ENCODE peak calls at places on chromosomes 13 and 19, in nine cellular contexts. One of them, this sample, is unnamed.

GRCh38 chr19:1001538-1002166 is 1.4 kb downstream of the GRIN3B start:
- DNase-seq in effector CD4-positive, alpha-beta T cell: peak
- DNase-seq in amniotic stem cell: no peak
- DNase-seq in lower leg skin: no peak
- DNase-seq in caudate nucleus: peak
- DNase-seq in DMS79: no peak
- DNase-seq in psoas muscle: no peak
- DNase-seq in cardiac fibroblast: no peak
- DNase-seq in suprapubic skin: peak
- DNase-seq in this sample: no peak

GRCh38 chr19:50565984-50566903 is 2.0 kb downstream of the LRRC4B start:
- DNase-seq in effector CD4-positive, alpha-beta T cell: no peak
- DNase-seq in amniotic stem cell: no peak
- DNase-seq in lower leg skin: no peak
- DNase-seq in caudate nucleus: peak
- DNase-seq in DMS79: no peak
- DNase-seq in psoas muscle: no peak
- DNase-seq in cardiac fibroblast: no peak
- DNase-seq in suprapubic skin: no peak
- DNase-seq in this sample: peak

GRCh38 chr13:99656843-99657506 is 155.7 kb downstream of the TM9SF2 start:
- DNase-seq in effector CD4-positive, alpha-beta T cell: no peak
- DNase-seq in amniotic stem cell: no peak
- DNase-seq in lower leg skin: no peak
- DNase-seq in caudate nucleus: no peak
- DNase-seq in DMS79: no peak
- DNase-seq in psoas muscle: no peak
- DNase-seq in cardiac fibroblast: no peak
- DNase-seq in suprapubic skin: no peak
- DNase-seq in this sample: no peak

GRCh38 chr13:100854091-100854490 is 179.5 kb upstream of the TMTC4 start:
- DNase-seq in effector CD4-positive, alpha-beta T cell: no peak
- DNase-seq in amniotic stem cell: no peak
- DNase-seq in lower leg skin: no peak
- DNase-seq in caudate nucleus: no peak
- DNase-seq in DMS79: no peak
- DNase-seq in psoas muscle: no peak
- DNase-seq in cardiac fibroblast: no peak
- DNase-seq in suprapubic skin: no peak
- DNase-seq in this sample: no peak

GRCh38 chr19:41548954-41549688 is 26.8 kb upstream of the CEACAM21 start:
- DNase-seq in effector CD4-positive, alpha-beta T cell: peak
- DNase-seq in amniotic stem cell: no peak
- DNase-seq in lower leg skin: no peak
- DNase-seq in caudate nucleus: no peak
- DNase-seq in DMS79: no peak
- DNase-seq in psoas muscle: no peak
- DNase-seq in cardiac fibroblast: no peak
- DNase-seq in suprapubic skin: no peak
- DNase-seq in this sample: no peak

GRCh38 chr19:51552996-51553725 is 17.9 kb upstream of the ZNF175 start:
- DNase-seq in effector CD4-positive, alpha-beta T cell: no peak
- DNase-seq in amniotic stem cell: peak
- DNase-seq in lower leg skin: no peak
- DNase-seq in caudate nucleus: peak
- DNase-seq in DMS79: no peak
- DNase-seq in psoas muscle: peak
- DNase-seq in cardiac fibroblast: peak
- DNase-seq in suprapubic skin: no peak
- DNase-seq in this sample: no peak

GRCh38 chr19:31262673-31263308 is 86.4 kb downstream of the TSHZ3 start:
- DNase-seq in effector CD4-positive, alpha-beta T cell: no peak
- DNase-seq in amniotic stem cell: no peak
- DNase-seq in lower leg skin: no peak
- DNase-seq in caudate nucleus: no peak
- DNase-seq in DMS79: no peak
- DNase-seq in psoas muscle: no peak
- DNase-seq in cardiac fibroblast: peak
- DNase-seq in suprapubic skin: no peak
- DNase-seq in this sample: no peak

GRCh38 chr13:99590519-99591011 is 89.3 kb downstream of the TM9SF2 start:
- DNase-seq in effector CD4-positive, alpha-beta T cell: no peak
- DNase-seq in amniotic stem cell: no peak
- DNase-seq in lower leg skin: no peak
- DNase-seq in caudate nucleus: no peak
- DNase-seq in DMS79: no peak
- DNase-seq in psoas muscle: no peak
- DNase-seq in cardiac fibroblast: peak
- DNase-seq in suprapubic skin: no peak
- DNase-seq in this sample: no peak

GRCh38 chr19:31591258-31591657 is 242.0 kb upstream of the TSHZ3 start:
- DNase-seq in effector CD4-positive, alpha-beta T cell: no peak
- DNase-seq in amniotic stem cell: no peak
- DNase-seq in lower leg skin: no peak
- DNase-seq in caudate nucleus: no peak
- DNase-seq in DMS79: no peak
- DNase-seq in psoas muscle: no peak
- DNase-seq in cardiac fibroblast: no peak
- DNase-seq in suprapubic skin: no peak
- DNase-seq in this sample: no peak

GRCh38 chr13:47038196-47038595 is 141.3 kb upstream of the HTR2A start:
- DNase-seq in effector CD4-positive, alpha-beta T cell: no peak
- DNase-seq in amniotic stem cell: no peak
- DNase-seq in lower leg skin: no peak
- DNase-seq in caudate nucleus: no peak
- DNase-seq in DMS79: no peak
- DNase-seq in psoas muscle: no peak
- DNase-seq in cardiac fibroblast: peak
- DNase-seq in suprapubic skin: no peak
- DNase-seq in this sample: no peak

GRCh38 chr13:55361141-55361540 is 1779.6 kb upstream of the PRR20A start:
- DNase-seq in effector CD4-positive, alpha-beta T cell: no peak
- DNase-seq in amniotic stem cell: no peak
- DNase-seq in lower leg skin: no peak
- DNase-seq in caudate nucleus: no peak
- DNase-seq in DMS79: no peak
- DNase-seq in psoas muscle: no peak
- DNase-seq in cardiac fibroblast: no peak
- DNase-seq in suprapubic skin: no peak
- DNase-seq in this sample: no peak

GRCh38 chr13:24905242-24905641 is 141.3 kb downstream of the RNF17 start:
- DNase-seq in effector CD4-positive, alpha-beta T cell: no peak
- DNase-seq in amniotic stem cell: no peak
- DNase-seq in lower leg skin: no peak
- DNase-seq in caudate nucleus: no peak
- DNase-seq in DMS79: no peak
- DNase-seq in psoas muscle: no peak
- DNase-seq in cardiac fibroblast: peak
- DNase-seq in suprapubic skin: no peak
- DNase-seq in this sample: no peak

GRCh38 chr13:52371736-52372247 is 34.2 kb downstream of the THSD1 start:
- DNase-seq in effector CD4-positive, alpha-beta T cell: no peak
- DNase-seq in amniotic stem cell: no peak
- DNase-seq in lower leg skin: no peak
- DNase-seq in caudate nucleus: no peak
- DNase-seq in DMS79: no peak
- DNase-seq in psoas muscle: no peak
- DNase-seq in cardiac fibroblast: peak
- DNase-seq in suprapubic skin: no peak
- DNase-seq in this sample: no peak

GRCh38 chr13:60335531-60335930 is 61.5 kb upstream of the TDRD3 start:
- DNase-seq in effector CD4-positive, alpha-beta T cell: no peak
- DNase-seq in amniotic stem cell: no peak
- DNase-seq in lower leg skin: no peak
- DNase-seq in caudate nucleus: no peak
- DNase-seq in DMS79: no peak
- DNase-seq in psoas muscle: no peak
- DNase-seq in cardiac fibroblast: peak
- DNase-seq in suprapubic skin: no peak
- DNase-seq in this sample: peak

GRCh38 chr19:2680808-2681207 is 21.7 kb downstream of the GNG7 start:
- DNase-seq in effector CD4-positive, alpha-beta T cell: no peak
- DNase-seq in amniotic stem cell: no peak
- DNase-seq in lower leg skin: no peak
- DNase-seq in caudate nucleus: no peak
- DNase-seq in DMS79: no peak
- DNase-seq in psoas muscle: no peak
- DNase-seq in cardiac fibroblast: no peak
- DNase-seq in suprapubic skin: no peak
- DNase-seq in this sample: no peak

GRCh38 chr19:55206664-55207500 is 2.4 kb downstream of the PTPRH start:
- DNase-seq in effector CD4-positive, alpha-beta T cell: no peak
- DNase-seq in amniotic stem cell: peak
- DNase-seq in lower leg skin: peak
- DNase-seq in caudate nucleus: peak
- DNase-seq in DMS79: peak
- DNase-seq in psoas muscle: peak
- DNase-seq in cardiac fibroblast: peak
- DNase-seq in suprapubic skin: peak
- DNase-seq in this sample: peak

GRCh38 chr13:29081036-29081435 is 260.9 kb downstream of the MTUS2 start:
- DNase-seq in effector CD4-positive, alpha-beta T cell: no peak
- DNase-seq in amniotic stem cell: no peak
- DNase-seq in lower leg skin: no peak
- DNase-seq in caudate nucleus: no peak
- DNase-seq in DMS79: no peak
- DNase-seq in psoas muscle: no peak
- DNase-seq in cardiac fibroblast: no peak
- DNase-seq in suprapubic skin: no peak
- DNase-seq in this sample: no peak

GRCh38 chr19:6530385-6531162 is at the start of gene TNFSF9:
- DNase-seq in effector CD4-positive, alpha-beta T cell: peak
- DNase-seq in amniotic stem cell: peak
- DNase-seq in lower leg skin: peak
- DNase-seq in caudate nucleus: peak
- DNase-seq in DMS79: peak
- DNase-seq in psoas muscle: peak
- DNase-seq in cardiac fibroblast: peak
- DNase-seq in suprapubic skin: peak
- DNase-seq in this sample: peak

GRCh38 chr13:109273326-109273751 is 513.0 kb downstream of the IRS2 start:
- DNase-seq in effector CD4-positive, alpha-beta T cell: no peak
- DNase-seq in amniotic stem cell: no peak
- DNase-seq in lower leg skin: no peak
- DNase-seq in caudate nucleus: no peak
- DNase-seq in DMS79: no peak
- DNase-seq in psoas muscle: no peak
- DNase-seq in cardiac fibroblast: peak
- DNase-seq in suprapubic skin: no peak
- DNase-seq in this sample: no peak

GRCh38 chr13:38686635-38687245 is at the start of gene FREM2:
- DNase-seq in effector CD4-positive, alpha-beta T cell: no peak
- DNase-seq in amniotic stem cell: no peak
- DNase-seq in lower leg skin: no peak
- DNase-seq in caudate nucleus: peak
- DNase-seq in DMS79: peak
- DNase-seq in psoas muscle: peak
- DNase-seq in cardiac fibroblast: peak
- DNase-seq in suprapubic skin: no peak
- DNase-seq in this sample: peak

GRCh38 chr13:24716446-24716845 is 36.2 kb downstream of the ATP12A start:
- DNase-seq in effector CD4-positive, alpha-beta T cell: no peak
- DNase-seq in amniotic stem cell: no peak
- DNase-seq in lower leg skin: no peak
- DNase-seq in caudate nucleus: no peak
- DNase-seq in DMS79: no peak
- DNase-seq in psoas muscle: no peak
- DNase-seq in cardiac fibroblast: no peak
- DNase-seq in suprapubic skin: no peak
- DNase-seq in this sample: no peak

GRCh38 chr13:50616101-50616500 is 227.4 kb downstream of the DLEU7 start:
- DNase-seq in effector CD4-positive, alpha-beta T cell: no peak
- DNase-seq in amniotic stem cell: no peak
- DNase-seq in lower leg skin: no peak
- DNase-seq in caudate nucleus: no peak
- DNase-seq in DMS79: no peak
- DNase-seq in psoas muscle: no peak
- DNase-seq in cardiac fibroblast: peak
- DNase-seq in suprapubic skin: no peak
- DNase-seq in this sample: no peak

GRCh38 chr19:13150919-13151604 is 851 bp downstream of the IER2 start:
- DNase-seq in effector CD4-positive, alpha-beta T cell: peak
- DNase-seq in amniotic stem cell: no peak
- DNase-seq in lower leg skin: peak
- DNase-seq in caudate nucleus: no peak
- DNase-seq in DMS79: no peak
- DNase-seq in psoas muscle: no peak
- DNase-seq in cardiac fibroblast: no peak
- DNase-seq in suprapubic skin: peak
- DNase-seq in this sample: no peak

GRCh38 chr13:113584870-113585671 is 518 bp downstream of the TFDP1 start:
- DNase-seq in effector CD4-positive, alpha-beta T cell: no peak
- DNase-seq in amniotic stem cell: no peak
- DNase-seq in lower leg skin: no peak
- DNase-seq in caudate nucleus: no peak
- DNase-seq in DMS79: no peak
- DNase-seq in psoas muscle: no peak
- DNase-seq in cardiac fibroblast: peak
- DNase-seq in suprapubic skin: peak
- DNase-seq in this sample: no peak

GRCh38 chr19:12785431-12786011 is 5.8 kb upstream of the JUNB start:
- DNase-seq in effector CD4-positive, alpha-beta T cell: no peak
- DNase-seq in amniotic stem cell: no peak
- DNase-seq in lower leg skin: peak
- DNase-seq in caudate nucleus: no peak
- DNase-seq in DMS79: no peak
- DNase-seq in psoas muscle: no peak
- DNase-seq in cardiac fibroblast: no peak
- DNase-seq in suprapubic skin: peak
- DNase-seq in this sample: peak

GRCh38 chr13:109668433-109669233 is 117.8 kb downstream of the IRS2 start:
- DNase-seq in effector CD4-positive, alpha-beta T cell: no peak
- DNase-seq in amniotic stem cell: no peak
- DNase-seq in lower leg skin: no peak
- DNase-seq in caudate nucleus: no peak
- DNase-seq in DMS79: no peak
- DNase-seq in psoas muscle: no peak
- DNase-seq in cardiac fibroblast: no peak
- DNase-seq in suprapubic skin: no peak
- DNase-seq in this sample: no peak

GRCh38 chr19:44856438-44857083 is 10.5 kb downstream of the NECTIN2 start:
- DNase-seq in effector CD4-positive, alpha-beta T cell: no peak
- DNase-seq in amniotic stem cell: no peak
- DNase-seq in lower leg skin: no peak
- DNase-seq in caudate nucleus: no peak
- DNase-seq in DMS79: no peak
- DNase-seq in psoas muscle: no peak
- DNase-seq in cardiac fibroblast: peak
- DNase-seq in suprapubic skin: no peak
- DNase-seq in this sample: no peak

GRCh38 chr19:4083677-4084546 is 17.2 kb upstream of the ZBTB7A start:
- DNase-seq in effector CD4-positive, alpha-beta T cell: no peak
- DNase-seq in amniotic stem cell: no peak
- DNase-seq in lower leg skin: no peak
- DNase-seq in caudate nucleus: no peak
- DNase-seq in DMS79: no peak
- DNase-seq in psoas muscle: peak
- DNase-seq in cardiac fibroblast: no peak
- DNase-seq in suprapubic skin: no peak
- DNase-seq in this sample: no peak

GRCh38 chr13:66780814-66781213 is 449.3 kb downstream of the PCDH9 start:
- DNase-seq in effector CD4-positive, alpha-beta T cell: no peak
- DNase-seq in amniotic stem cell: no peak
- DNase-seq in lower leg skin: no peak
- DNase-seq in caudate nucleus: no peak
- DNase-seq in DMS79: no peak
- DNase-seq in psoas muscle: no peak
- DNase-seq in cardiac fibroblast: peak
- DNase-seq in suprapubic skin: no peak
- DNase-seq in this sample: no peak

GRCh38 chr13:98775844-98776598 is 23.5 kb upstream of the SLC15A1 start:
- DNase-seq in effector CD4-positive, alpha-beta T cell: no peak
- DNase-seq in amniotic stem cell: peak
- DNase-seq in lower leg skin: no peak
- DNase-seq in caudate nucleus: no peak
- DNase-seq in DMS79: no peak
- DNase-seq in psoas muscle: no peak
- DNase-seq in cardiac fibroblast: peak
- DNase-seq in suprapubic skin: no peak
- DNase-seq in this sample: no peak

GRCh38 chr19:48029431-48029830 is 14.4 kb downstream of the CABP5 start:
- DNase-seq in effector CD4-positive, alpha-beta T cell: no peak
- DNase-seq in amniotic stem cell: no peak
- DNase-seq in lower leg skin: no peak
- DNase-seq in caudate nucleus: no peak
- DNase-seq in DMS79: no peak
- DNase-seq in psoas muscle: no peak
- DNase-seq in cardiac fibroblast: no peak
- DNase-seq in suprapubic skin: no peak
- DNase-seq in this sample: no peak

This sample was measured in hippocampal formation.